ENCODE peak calls at places on chromosomes 2 and 18, in six cellular contexts. U is cardiac muscle cell, O is lower lobe of right lung, I is right lobe of liver, Y is spleen, X is heart left ventricle. D is an unnamed sample.
A peak's percentile ranks its signal among the peaks of the same experiment; 100 is the strongest.

GRCh38 chr2:72214429-72215143 is 66.9 kb upstream of the CYP26B1 start:
- DNase-seq in U (peak; percentile 73), O (no peak), I (no peak), Y (no peak), X (no peak), D (no peak)

GRCh38 chr18:9025104-9025838 is 77.2 kb upstream of the NDUFV2 start:
- DNase-seq in U (no peak), O (no peak), I (no peak), Y (no peak), X (no peak), D (no peak)

GRCh38 chr2:61255580-61256437 is 93.8 kb downstream of the C2orf74 start:
- DNase-seq in U (peak; percentile 69), O (no peak), I (no peak), Y (no peak), X (no peak), D (no peak)

GRCh38 chr2:231722721-231723307 is 14.5 kb downstream of the PTMA start:
- DNase-seq in U (no peak), O (no peak), I (no peak), Y (no peak), X (no peak), D (no peak)

GRCh38 chr2:44358498-44358897 is 2.8 kb downstream of the PREPL start:
- DNase-seq in U (peak; percentile 76), O (peak; percentile 71), I (no peak), Y (no peak), X (no peak), D (no peak)

GRCh38 chr2:96665083-96665569 is 22.6 kb downstream of the FER1L5 start:
- DNase-seq in U (peak; percentile 99), O (peak; percentile 61), I (no peak), Y (no peak), X (no peak), D (peak; percentile 72)

GRCh38 chr2:180367831-180368230 is 360.7 kb upstream of the CWC22 start:
- DNase-seq in U (peak; percentile 91), O (no peak), I (no peak), Y (no peak), X (no peak), D (peak; percentile 62)

GRCh38 chr2:217289909-217290283 is 430.0 kb upstream of the TNP1 start:
- DNase-seq in U (peak; percentile 16), O (no peak), I (no peak), Y (no peak), X (no peak), D (peak; percentile 22)

GRCh38 chr18:49459404-49460171 is 857 bp downstream of the DYM start:
- DNase-seq in U (peak; percentile 29), O (no peak), I (no peak), Y (no peak), X (no peak), D (no peak)

GRCh38 chr2:36964496-36965058 is 1.8 kb downstream of the STRN start:
- DNase-seq in U (no peak), O (no peak), I (no peak), Y (no peak), X (no peak), D (no peak)

GRCh38 chr2:241329669-241330615 is 14.2 kb downstream of the SEPTIN2 start:
- DNase-seq in U (no peak), O (no peak), I (no peak), Y (no peak), X (no peak), D (peak; percentile 28)

GRCh38 chr2:145939949-145940348 is 1420.0 kb upstream of the ZEB2 start:
- DNase-seq in U (no peak), O (no peak), I (no peak), Y (no peak), X (no peak), D (no peak)

GRCh38 chr2:180694445-180695421 is 285.7 kb upstream of the UBE2E3 start:
- DNase-seq in U (no peak), O (no peak), I (no peak), Y (no peak), X (no peak), D (no peak)

GRCh38 chr2:26969089-26969844 is 1.2 kb upstream of the MAPRE3 start:
- DNase-seq in U (no peak), O (no peak), I (no peak), Y (no peak), X (no peak), D (no peak)

GRCh38 chr2:217685255-217685605 is 317.6 kb downstream of the TNS1 start:
- DNase-seq in U (peak; percentile 92), O (peak; percentile 66), I (peak; percentile 67), Y (no peak), X (no peak), D (peak; percentile 79)

GRCh38 chr2:129719335-129719734 is 260.1 kb upstream of the RAB6C start:
- DNase-seq in U (no peak), O (no peak), I (no peak), Y (no peak), X (no peak), D (no peak)

GRCh38 chr2:145323512-145323911 is 803.6 kb upstream of the ZEB2 start:
- DNase-seq in U (no peak), O (no peak), I (no peak), Y (no peak), X (no peak), D (no peak)

GRCh38 chr2:117979911-117980341 is 33.9 kb downstream of the CCDC93 start:
- DNase-seq in U (peak; percentile 66), O (no peak), I (no peak), Y (no peak), X (no peak), D (no peak)

GRCh38 chr2:112170495-112170894 is 32.3 kb downstream of the FBLN7 start:
- DNase-seq in U (no peak), O (no peak), I (no peak), Y (no peak), X (no peak), D (no peak)

GRCh38 chr2:138581909-138582308 is 80.3 kb downstream of the SPOPL start:
- DNase-seq in U (no peak), O (no peak), I (no peak), Y (no peak), X (no peak), D (no peak)

GRCh38 chr2:210277133-210277532 is 37.8 kb downstream of the MYL1 start:
- DNase-seq in U (no peak), O (no peak), I (no peak), Y (no peak), X (no peak), D (no peak)

GRCh38 chr2:209495855-209496585 is 72.2 kb downstream of the MAP2 start:
- DNase-seq in U (peak; percentile 98), O (no peak), I (no peak), Y (no peak), X (peak; percentile 21), D (no peak)

GRCh38 chr18:26036635-26037034 is 53.8 kb downstream of the SS18 start:
- DNase-seq in U (no peak), O (no peak), I (no peak), Y (no peak), X (no peak), D (no peak)

GRCh38 chr2:216315817-216316603 is 56.3 kb downstream of the MARCHF4 start:
- DNase-seq in U (peak; percentile 21), O (no peak), I (no peak), Y (no peak), X (no peak), D (no peak)

GRCh38 chr2:119431976-119432881 is 575 bp downstream of the TMEM37 start:
- DNase-seq in U (peak; percentile 79), O (peak; percentile 71), I (peak; percentile 70), Y (no peak), X (peak; percentile 31), D (no peak)

GRCh38 chr2:119434664-119435063 is 3.0 kb downstream of the TMEM37 start:
- DNase-seq in U (no peak), O (no peak), I (no peak), Y (no peak), X (no peak), D (no peak)

GRCh38 chr2:119433636-119434327 is 2.1 kb downstream of the TMEM37 start:
- DNase-seq in U (no peak), O (no peak), I (peak; percentile 86), Y (no peak), X (no peak), D (no peak)

GRCh38 chr2:119431155-119431975 is at the start of gene TMEM37:
- DNase-seq in U (peak; percentile 91), O (peak; percentile 77), I (peak; percentile 91), Y (peak; percentile 84), X (peak; percentile 71), D (no peak)

DNA sequence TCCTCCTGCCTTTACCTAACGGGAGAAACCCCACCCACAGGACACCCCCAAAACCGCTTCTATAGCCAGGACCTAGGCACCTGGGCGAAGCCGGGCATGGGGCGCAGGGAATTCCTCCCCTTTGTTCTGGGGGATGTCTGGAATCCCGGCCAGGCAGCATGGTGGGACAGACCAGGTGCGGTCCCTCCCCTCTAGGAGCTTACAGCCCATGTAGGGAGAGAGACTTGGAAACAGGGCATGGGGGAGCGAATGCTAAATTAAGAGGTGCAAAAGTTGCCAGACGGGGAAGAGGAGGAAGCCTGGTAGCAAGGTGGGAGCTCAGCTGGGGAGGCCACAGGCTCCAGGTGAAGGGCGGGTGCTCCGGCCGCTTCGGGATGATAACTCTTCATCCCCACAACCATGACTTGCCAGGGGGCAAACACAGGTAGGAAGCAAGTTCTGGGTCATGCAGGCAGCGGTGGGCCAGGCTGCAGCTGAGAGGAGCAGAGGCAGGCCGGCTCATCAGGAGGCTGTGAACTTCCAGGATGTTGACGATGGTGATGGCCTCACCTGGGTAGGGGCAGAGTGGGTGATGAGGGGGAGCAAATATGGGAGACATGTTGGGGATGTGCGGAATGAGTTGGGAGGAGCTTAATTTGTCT is 1.3 kb downstream of the TMEM37 start:
- DNase-seq in U (no peak), O (no peak), I (no peak), Y (no peak), X (no peak), D (no peak)
- H3K4me1 ChIP-seq in U (peaks cover 20% of the 10 kb centered on the region), O (peaks cover 73% of the 10 kb centered on the region), I (no peaks in the 10 kb centered on the region), Y (peaks cover 64% of the 10 kb centered on the region), X (no peaks in the 10 kb centered on the region), D (no peaks in the 10 kb centered on the region)

GRCh38 chr2:205996156-205996555 is 89.8 kb downstream of the INO80D start:
- DNase-seq in U (no peak), O (no peak), I (no peak), Y (no peak), X (no peak), D (no peak)

GRCh38 chr2:205994344-205994743 is 91.6 kb downstream of the INO80D start:
- DNase-seq in U (no peak), O (no peak), I (no peak), Y (no peak), X (no peak), D (no peak)

GRCh38 chr2:205998601-205999000 is 87.4 kb downstream of the INO80D start:
- DNase-seq in U (no peak), O (no peak), I (no peak), Y (no peak), X (no peak), D (no peak)

GRCh38 chr2:205990104-205990503 is 95.9 kb downstream of the INO80D start:
- DNase-seq in U (no peak), O (no peak), I (no peak), Y (no peak), X (no peak), D (no peak)

GRCh38 chr2:205995260-205995659 is 90.7 kb downstream of the INO80D start:
- DNase-seq in U (no peak), O (no peak), I (no peak), Y (no peak), X (no peak), D (no peak)
- TF ChIP-seq CTCF in U (no peak), O (no peak), I (no peak), Y (no peak), X (no peak), D (no peak)

GRCh38 chr2:15181092-15181745 is 379.9 kb downstream of the NBAS start:
- DNase-seq in U (no peak), O (no peak), I (no peak), Y (no peak), X (no peak), D (no peak)
- H3K4me1 ChIP-seq in U (peaks cover 1% of the 10 kb centered on the region), O (no peaks in the 10 kb centered on the region), I (no peaks in the 10 kb centered on the region), Y (no peaks in the 10 kb centered on the region), X (no peaks in the 10 kb centered on the region), D (no peaks in the 10 kb centered on the region)

GRCh38 chr2:77954931-77955330 is 432.8 kb upstream of the LRRTM4 start:
- DNase-seq in U (no peak), O (no peak), I (no peak), Y (no peak), X (no peak), D (no peak)
- TF ChIP-seq CTCF in U (no peak), O (no peak), I (no peak), Y (no peak), X (no peak), D (no peak)